ENCODE peak calls at places on chromosomes 4 and X, in six cellular contexts. S is mammary epithelial cell; J is PC-3; F is aorta; E is CD8-positive, alpha-beta T cell; P is HCT116. X is an unnamed sample.

GRCh38 chr4:137530176-137530575 is 2.1 kb downstream of the PCDH18 start:
- DNase-seq in S (no peak), J (no peak), F (no peak), E (no peak), P (no peak), X (no peak)

GRCh38 chrX:98296129-98296528 is 1412.4 kb downstream of the RPA4 start:
- DNase-seq in S (no peak), J (no peak), F (no peak), E (no peak), P (no peak), X (no peak)

GRCh38 chr4:142282870-142283431 is 563.1 kb downstream of the INPP4B start:
- DNase-seq in S (no peak), J (peak; percentile 53), F (no peak), E (no peak), P (no peak), X (peak; percentile 4)

GRCh38 chrX:39336709-39337294 is 535.5 kb downstream of the MID1IP1 start:
- DNase-seq in S (no peak), J (no peak), F (no peak), E (no peak), P (no peak), X (no peak)

GRCh38 chr4:6633091-6633906 is 7.2 kb upstream of the MRFAP1 start:
- DNase-seq in S (no peak), J (peak; percentile 9), F (no peak), E (no peak), P (no peak), X (no peak)

GRCh38 chr4:21826071-21826470 is 122.5 kb downstream of the KCNIP4 start:
- DNase-seq in S (no peak), J (no peak), F (no peak), E (no peak), P (no peak), X (no peak)

GRCh38 chr4:86089053-86089452 is 270.8 kb downstream of the MAPK10 start:
- DNase-seq in S (no peak), J (no peak), F (no peak), E (no peak), P (no peak), X (no peak)

GRCh38 chr4:168845897-168846296 is 164.2 kb downstream of the CBR4 start:
- DNase-seq in S (no peak), J (no peak), F (no peak), E (no peak), P (no peak), X (no peak)

GRCh38 chr4:53943345-53944085 is 120.9 kb downstream of the CHIC2 start:
- DNase-seq in S (peak; percentile 93), J (peak; percentile 97), F (no peak), E (no peak), P (peak; percentile 85), X (no peak)

GRCh38 chrX:138925330-138925729 is 213.8 kb upstream of the FGF13 start:
- DNase-seq in S (peak; percentile 81), J (peak; percentile 92), F (no peak), E (no peak), P (no peak), X (no peak)

GRCh38 chr4:180060159-180060889 is 2182.9 kb upstream of the TENM3 start:
- DNase-seq in S (no peak), J (peak; percentile 9), F (no peak), E (no peak), P (no peak), X (no peak)

GRCh38 chr4:110754726-110755125 is 131.8 kb upstream of the PITX2 start:
- DNase-seq in S (no peak), J (no peak), F (no peak), E (no peak), P (no peak), X (no peak)

GRCh38 chr4:13654158-13654797 is 26.8 kb upstream of the BOD1L1 start:
- DNase-seq in S (peak; percentile 62), J (peak; percentile 77), F (peak; percentile 93), E (peak; percentile 74), P (no peak), X (peak; percentile 61)

GRCh38 chrX:15956684-15957083 is 102.1 kb upstream of the AP1S2 start:
- DNase-seq in S (peak; percentile 55), J (peak; percentile 67), F (no peak), E (no peak), P (no peak), X (no peak)

GRCh38 chrX:9659571-9660195 is 106.0 kb downstream of the GPR143 start:
- DNase-seq in S (no peak), J (peak; percentile 81), F (no peak), E (no peak), P (no peak), X (no peak)

GRCh38 chrX:148135738-148136137 is 154.6 kb downstream of the FMR1NB start:
- DNase-seq in S (peak; percentile 60), J (peak; percentile 2), F (no peak), E (no peak), P (no peak), X (no peak)

GRCh38 chrX:132592880-132593279 is 104.0 kb upstream of the MBNL3 start:
- DNase-seq in S (no peak), J (no peak), F (no peak), E (no peak), P (no peak), X (no peak)

GRCh38 chrX:10617186-10617963 is 3.0 kb downstream of the MID1 start:
- DNase-seq in S (no peak), J (peak; percentile 28), F (no peak), E (no peak), P (no peak), X (no peak)

GRCh38 chrX:10110984-10111363 is 45.8 kb upstream of the CLCN4 start:
- DNase-seq in S (no peak), J (no peak), F (no peak), E (peak; percentile 32), P (no peak), X (peak; percentile 79)

GRCh38 chr4:110134269-110134889 is 64.0 kb downstream of the ELOVL6 start:
- DNase-seq in S (no peak), J (no peak), F (no peak), E (no peak), P (no peak), X (no peak)

GRCh38 chr4:6962211-6963041 is 52.8 kb downstream of the TBC1D14 start:
- DNase-seq in S (no peak), J (no peak), F (no peak), E (no peak), P (no peak), X (no peak)

GRCh38 chr4:16443504-16444088 is 217.3 kb upstream of the TAPT1 start:
- DNase-seq in S (peak; percentile 12), J (peak; percentile 61), F (no peak), E (no peak), P (peak; percentile 12), X (no peak)

GRCh38 chr4:159051245-159052071 is 51.4 kb upstream of the RAPGEF2 start:
- DNase-seq in S (no peak), J (no peak), F (no peak), E (no peak), P (no peak), X (no peak)

GRCh38 chr4:150569384-150569987 is 12.5 kb upstream of the MAB21L2 start:
- DNase-seq in S (peak; percentile 37), J (peak; percentile 19), F (no peak), E (no peak), P (no peak), X (no peak)

GRCh38 chrX:16855363-16856075 is 14.6 kb downstream of the RBBP7 start:
- DNase-seq in S (no peak), J (no peak), F (no peak), E (no peak), P (no peak), X (no peak)

GRCh38 chrX:152824841-152825374 is 5.6 kb downstream of the CETN2 start:
- DNase-seq in S (peak; percentile 25), J (peak; percentile 67), F (no peak), E (no peak), P (no peak), X (no peak)

GRCh38 chr4:7971881-7972500 is 32.3 kb upstream of the AFAP1 start:
- DNase-seq in S (peak; percentile 60), J (peak; percentile 70), F (no peak), E (no peak), P (no peak), X (no peak)
- H3K4me1 ChIP-seq in S (peaks cover 48% of the 10 kb centered on the region), J (peaks cover 56% of the 10 kb centered on the region), F (peaks cover 2% of the 10 kb centered on the region), E (peaks cover 46% of the 10 kb centered on the region), P (peaks cover 67% of the 10 kb centered on the region), X (peaks cover 50% of the 10 kb centered on the region)

GRCh38 chr4:76637704-76638361 is 202.8 kb downstream of the SHROOM3 start:
- DNase-seq in S (peak; percentile 86), J (peak; percentile 82), F (no peak), E (no peak), P (peak; percentile 35), X (no peak)

GRCh38 chr4:76630748-76631147 is 195.7 kb downstream of the SHROOM3 start:
- DNase-seq in S (no peak), J (no peak), F (no peak), E (no peak), P (no peak), X (no peak)

GRCh38 chr4:76639292-76639691 is 204.3 kb downstream of the SHROOM3 start:
- DNase-seq in S (peak; percentile 86), J (peak; percentile 82), F (no peak), E (no peak), P (no peak), X (no peak)

DNA sequence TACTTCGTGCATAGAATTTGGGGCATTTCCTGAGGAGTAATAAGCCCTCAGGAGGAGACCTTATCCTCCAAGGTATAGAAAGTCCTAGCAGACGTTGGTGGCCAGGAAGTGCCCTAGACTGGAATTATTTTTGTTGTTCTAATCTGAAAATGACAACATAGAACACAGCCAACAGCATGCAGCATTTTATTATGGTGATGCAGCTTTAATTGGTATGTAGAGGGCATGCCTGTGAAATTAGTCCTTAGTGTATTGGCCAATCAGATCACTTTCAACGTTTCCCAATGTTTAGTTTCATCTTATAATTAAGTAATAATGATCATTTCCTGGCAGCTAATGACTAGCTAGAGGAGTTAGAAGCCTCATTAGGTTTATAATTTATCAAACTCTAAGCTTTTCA is 199.2 kb downstream of the SHROOM3 start:
- DNase-seq in S (peak; percentile 56), J (peak; percentile 41), F (no peak), E (no peak), P (no peak), X (no peak)
- H3K27ac ChIP-seq in S (peak overlapping the region; percentile 54), J (no peak overlapping the region), F (no peak overlapping the region), E (no peak overlapping the region), P (no peak overlapping the region), X (no peak overlapping the region)

DNA sequence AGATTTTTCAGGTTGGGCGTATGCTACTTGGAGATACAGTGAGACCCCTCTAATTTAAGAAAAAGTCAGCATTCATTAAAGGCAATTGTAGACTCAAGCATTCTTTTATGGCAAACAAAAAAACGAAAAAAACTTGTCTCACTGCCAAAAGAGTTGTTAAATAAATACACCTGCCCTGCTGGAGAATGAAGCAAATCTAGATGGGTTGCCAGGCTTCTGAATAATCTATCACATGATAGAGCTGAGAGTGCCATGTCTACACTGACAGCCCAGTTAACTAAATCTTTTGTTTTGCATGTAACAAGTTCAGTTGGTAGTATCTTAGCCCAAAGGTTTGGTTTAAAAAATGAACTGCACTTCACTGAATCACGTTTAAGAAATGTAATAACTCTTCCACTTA is 69.9 kb downstream of the AGTR2 start:
- DNase-seq in S (peak; percentile 50), J (peak; percentile 87), F (no peak), E (no peak), P (no peak), X (no peak)
- H3K4me3 ChIP-seq in S (no peak overlapping the region), J (peak overlapping the region; percentile 66), F (no peak overlapping the region), E (no peak overlapping the region), P (no peak overlapping the region), X (no peak overlapping the region)

GRCh38 chr4:55092504-55092903 is 32.9 kb downstream of the KDR start:
- DNase-seq in S (no peak), J (no peak), F (no peak), E (no peak), P (no peak), X (no peak)

GRCh38 chr4:55098805-55099204 is 26.6 kb downstream of the KDR start:
- DNase-seq in S (no peak), J (no peak), F (no peak), E (no peak), P (no peak), X (no peak)

GRCh38 chr4:55096045-55096444 is 29.4 kb downstream of the KDR start:
- DNase-seq in S (no peak), J (no peak), F (no peak), E (no peak), P (no peak), X (no peak)
- H3K4me1 ChIP-seq in S (no peaks in the 10 kb centered on the region), J (no peaks in the 10 kb centered on the region), F (no peaks in the 10 kb centered on the region), E (no peaks in the 10 kb centered on the region), P (no peaks in the 10 kb centered on the region), X (no peaks in the 10 kb centered on the region)

X was measured in CD8-positive, alpha-beta memory T cell.